ENCODE peak calls at places on chromosomes 16 and 17, in seven cellular contexts. X, N, Y, M, A, O and D are unnamed samples. For H3K9me2 and H3K9me3, the result is how much of the 10 kb centered on the place peaks cover.

GRCh38 chr17:7017827-7018200 is 5.0 kb upstream of the BCL6B start:
- DNase-seq in X (no peak), N (no peak), Y (no peak), M (no peak), A (no peak), O (no peak), D (no peak)

GRCh38 chr17:42399948-42400843 is 12.0 kb upstream of the STAT3 start:
- DNase-seq in X (no peak), N (no peak), Y (no peak), M (no peak), A (no peak), O (peak), D (no peak)

GRCh38 chr17:74011963-74012362 is 191.5 kb upstream of the RPL38 start:
- DNase-seq in X (no peak), N (peak), Y (no peak), M (no peak), A (no peak), O (peak), D (no peak)

GRCh38 chr16:53053967-53054669 is 673 bp upstream of the CHD9 start:
- DNase-seq in X (peak), N (peak), Y (no peak), M (no peak), A (peak), O (peak), D (peak)

GRCh38 chr17:72640415-72641165 is 451.9 kb downstream of the SLC39A11 start:
- DNase-seq in X (peak), N (no peak), Y (no peak), M (peak), A (no peak), O (no peak), D (no peak)

GRCh38 chr16:48608452-48608851 is 1.5 kb downstream of the N4BP1 start:
- DNase-seq in X (peak), N (no peak), Y (no peak), M (peak), A (peak), O (no peak), D (peak)

GRCh38 chr16:50440991-50441390 is 72.2 kb upstream of the BRD7 start:
- DNase-seq in X (no peak), N (no peak), Y (no peak), M (no peak), A (no peak), O (no peak), D (no peak)

GRCh38 chr17:28282596-28282995 is 36.4 kb upstream of the TMEM97 start:
- DNase-seq in X (peak), N (no peak), Y (peak), M (peak), A (no peak), O (no peak), D (no peak)

GRCh38 chr17:46818929-46819859 is 702 bp upstream of the WNT3 start:
- DNase-seq in X (no peak), N (peak), Y (no peak), M (no peak), A (no peak), O (no peak), D (no peak)

GRCh38 chr17:80461527-80462166 is 14.8 kb downstream of the NPTX1 start:
- DNase-seq in X (no peak), N (no peak), Y (no peak), M (no peak), A (no peak), O (no peak), D (no peak)

GRCh38 chr17:77177002-77177401 is 36.2 kb downstream of the SEC14L1 start:
- DNase-seq in X (no peak), N (no peak), Y (no peak), M (no peak), A (no peak), O (no peak), D (no peak)

GRCh38 chr17:33142703-33143299 is 150.3 kb downstream of the ASIC2 start:
- DNase-seq in X (peak), N (no peak), Y (no peak), M (no peak), A (peak), O (peak), D (peak)

GRCh38 chr17:48416971-48417370 is 13.0 kb downstream of the SKAP1 start:
- DNase-seq in X (no peak), N (no peak), Y (no peak), M (no peak), A (peak), O (no peak), D (no peak)

GRCh38 chr17:38673714-38674012 is 1.1 kb downstream of the EPOP start:
- DNase-seq in X (no peak), N (peak), Y (no peak), M (no peak), A (peak), O (peak), D (no peak)

GRCh38 chr16:70789927-70790447 is 11.0 kb downstream of the VAC14 start:
- DNase-seq in X (no peak), N (no peak), Y (no peak), M (no peak), A (no peak), O (no peak), D (no peak)

GRCh38 chr17:77749316-77749715 is 209.2 kb upstream of the TNRC6C start:
- DNase-seq in X (no peak), N (no peak), Y (no peak), M (no peak), A (no peak), O (no peak), D (no peak)

GRCh38 chr17:1231456-1231855 is 38.8 kb upstream of the BHLHA9 start:
- DNase-seq in X (no peak), N (no peak), Y (no peak), M (no peak), A (no peak), O (no peak), D (no peak)

GRCh38 chr17:58319181-58320162 is 9.1 kb downstream of the TSPOAP1 start:
- DNase-seq in X (no peak), N (no peak), Y (no peak), M (no peak), A (no peak), O (no peak), D (no peak)

GRCh38 chr17:42002792-42003301 is 14.4 kb downstream of the DNAJC7 start:
- DNase-seq in X (peak), N (no peak), Y (no peak), M (no peak), A (no peak), O (peak), D (no peak)

GRCh38 chr17:68462381-68463210 is 5.3 kb upstream of the WIPI1 start:
- DNase-seq in X (peak), N (peak), Y (peak), M (peak), A (peak), O (peak), D (peak)

GRCh38 chr16:5709889-5710288 is 612.3 kb upstream of the EEF2KMT start:
- DNase-seq in X (no peak), N (no peak), Y (no peak), M (no peak), A (peak), O (peak), D (no peak)

GRCh38 chr17:3512512-3513171 is 36.8 kb downstream of the ASPA start:
- DNase-seq in X (no peak), N (no peak), Y (no peak), M (no peak), A (no peak), O (no peak), D (no peak)

GRCh38 chr16:11256657-11257130 is 690 bp upstream of the SOCS1 start:
- DNase-seq in X (peak), N (peak), Y (no peak), M (no peak), A (no peak), O (peak), D (no peak)

GRCh38 chr17:10396529-10397163 is 23.8 kb upstream of the MYH13 start:
- DNase-seq in X (no peak), N (no peak), Y (no peak), M (no peak), A (no peak), O (peak), D (no peak)

GRCh38 chr16:68366062-68366461 is 55.2 kb downstream of the PRMT7 start:
- DNase-seq in X (no peak), N (no peak), Y (no peak), M (no peak), A (no peak), O (no peak), D (no peak)

GRCh38 chr16:54051821-54052220 is 234.8 kb downstream of the IRX3 start:
- DNase-seq in X (no peak), N (no peak), Y (no peak), M (no peak), A (no peak), O (no peak), D (no peak)

GRCh38 chr17:44795421-44795820 is 34.7 kb downstream of the GJC1 start:
- DNase-seq in X (no peak), N (no peak), Y (no peak), M (no peak), A (no peak), O (no peak), D (no peak)

GRCh38 chr16:27499659-27500055 is 50.1 kb downstream of the GTF3C1 start:
- DNase-seq in X (no peak), N (no peak), Y (no peak), M (no peak), A (no peak), O (no peak), D (no peak)
- H3K9me2 ChIP-seq in X (under half), N (under half), Y (under half), M (under half), A (under half), O (under half), D (under half)

GRCh38 chr16:22948058-22948602 is 134.2 kb downstream of the HS3ST2 start:
- DNase-seq in X (no peak), N (no peak), Y (no peak), M (no peak), A (no peak), O (no peak), D (no peak)

GRCh38 chr16:22945361-22945760 is 131.4 kb downstream of the HS3ST2 start:
- DNase-seq in X (no peak), N (no peak), Y (no peak), M (no peak), A (no peak), O (no peak), D (no peak)

GRCh38 chr16:22946433-22946832 is 132.5 kb downstream of the HS3ST2 start:
- DNase-seq in X (no peak), N (no peak), Y (no peak), M (no peak), A (no peak), O (no peak), D (no peak)

GRCh38 chr16:22942812-22943211 is 128.8 kb downstream of the HS3ST2 start:
- DNase-seq in X (no peak), N (no peak), Y (no peak), M (no peak), A (no peak), O (no peak), D (no peak)

GRCh38 chr16:22948603-22949368 is 134.8 kb downstream of the HS3ST2 start:
- DNase-seq in X (peak), N (peak), Y (peak), M (peak), A (peak), O (peak), D (peak)
- H2AFZ ChIP-seq in X (no peak), N (no peak), Y (no peak), M (no peak), A (peak), O (no peak), D (no peak)

DNA sequence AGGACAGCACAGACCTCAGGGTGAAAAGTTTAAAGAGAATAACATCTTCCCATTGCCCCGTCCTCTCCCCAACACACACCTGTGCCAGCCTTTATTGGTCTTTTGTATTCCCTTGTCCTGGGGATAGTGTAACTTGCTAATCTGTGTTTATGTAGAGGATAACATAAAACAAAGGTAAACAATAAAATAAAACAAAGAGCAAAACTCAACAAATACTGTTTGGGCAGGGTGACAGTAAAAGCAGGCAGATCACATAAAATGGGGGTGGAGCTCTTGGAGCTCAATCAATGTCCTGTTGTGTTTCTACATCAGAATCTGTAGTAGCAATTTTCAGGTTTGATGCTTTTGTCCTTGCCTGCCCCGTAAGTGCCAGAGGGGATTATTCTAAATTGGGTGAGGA is 1939.7 kb downstream of the TP53TG3F start:
- DNase-seq in X (no peak), N (no peak), Y (no peak), M (no peak), A (no peak), O (no peak), D (no peak)
- H3K9me3 ChIP-seq in X (under half), N (under half), Y (under half), M (under half), A (under half), O (under half), D (under half)

GRCh38 chr16:24737391-24737871 is 8.0 kb downstream of the TNRC6A start:
- DNase-seq in X (peak), N (no peak), Y (no peak), M (peak), A (no peak), O (no peak), D (no peak)
- H3K9me2 ChIP-seq in X (under half), N (under half), Y (under half), M (under half), A (under half), O (under half), D (under half)

GRCh38 chr16:57301126-57301817 is 16.8 kb upstream of the PLLP start:
- DNase-seq in X (no peak), N (no peak), Y (no peak), M (no peak), A (no peak), O (no peak), D (no peak)
- H2AFZ ChIP-seq in X (no peak), N (no peak), Y (no peak), M (no peak), A (peak), O (peak), D (peak)

GRCh38 chr17:60495260-60495659 is 30.8 kb downstream of the APPBP2 start:
- DNase-seq in X (no peak), N (no peak), Y (no peak), M (no peak), A (no peak), O (no peak), D (no peak)

GRCh38 chr17:60493847-60494321 is 32.2 kb downstream of the APPBP2 start:
- DNase-seq in X (no peak), N (no peak), Y (no peak), M (no peak), A (no peak), O (no peak), D (no peak)

GRCh38 chr17:60496051-60496450 is 30.0 kb downstream of the APPBP2 start:
- DNase-seq in X (no peak), N (no peak), Y (no peak), M (no peak), A (no peak), O (no peak), D (no peak)

DNA sequence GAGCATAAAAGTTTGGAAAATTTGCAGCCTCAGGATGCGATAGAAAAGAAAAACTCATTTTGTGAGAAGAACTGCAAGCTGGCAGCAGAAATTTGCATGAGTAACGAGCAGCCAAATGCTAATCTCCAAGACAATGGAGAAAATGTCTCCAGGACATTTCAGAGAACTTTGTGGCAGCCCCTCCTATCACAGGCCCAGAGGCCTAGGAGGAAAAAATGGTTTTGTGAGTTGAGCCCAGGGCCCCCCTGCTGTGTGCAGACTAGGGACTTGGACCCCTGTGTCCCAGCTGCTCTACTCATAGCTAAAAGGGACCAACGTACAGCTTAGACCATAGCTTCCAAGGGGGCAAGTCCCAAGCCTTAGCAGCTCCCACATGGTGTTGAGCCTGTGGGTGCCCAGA is 34.3 kb downstream of the APPBP2 start:
- DNase-seq in X (no peak), N (no peak), Y (no peak), M (no peak), A (no peak), O (no peak), D (no peak)
- H3K9me3 ChIP-seq in X (under half), N (under half), Y (under half), M (under half), A (under half), O (under half), D (under half)

GRCh38 chr17:78977992-78978973 is 1.4 kb downstream of the LGALS3BP start:
- DNase-seq in X (no peak), N (peak), Y (no peak), M (no peak), A (no peak), O (no peak), D (no peak)
- H3K9me2 ChIP-seq in X (under half), N (under half), Y (under half), M (under half), A (under half), O (under half), D (under half)